ENCODE peak calls at places on chromosomes 5 and 9, in ten cellular contexts. P, E, L, S, A, F, Q, G, J and H are unnamed samples.

GRCh38 chr5:33969572-33970452 is 14.7 kb downstream of the SLC45A2 start:
- DNase-seq in Q (no peak), A (peak; percentile 77), L (no peak), G (peak; percentile 53), E (no peak), S (peak; percentile 80), J (peak; percentile 24), F (peak; percentile 66), P (no peak), H (peak; percentile 87)

GRCh38 chr9:121861501-121862180 is 210.2 kb downstream of the DAB2IP start:
- DNase-seq in J (peak; percentile 45), A (peak; percentile 23), G (peak; percentile 68), S (no peak), E (no peak), Q (no peak), P (no peak), F (peak; percentile 71), L (no peak), H (peak; percentile 41)

GRCh38 chr9:29625292-29625731 is 2052.0 kb upstream of the C9orf72 start:
- DNase-seq in S (peak; percentile 19), E (no peak), Q (no peak), G (no peak), L (no peak), J (no peak), A (no peak), F (no peak), P (no peak), H (peak; percentile 16)

GRCh38 chr5:170757182-170757601 is 26.3 kb upstream of the GABRP start:
- DNase-seq in A (peak; percentile 61), J (no peak), Q (no peak), E (no peak), G (peak; percentile 12), P (no peak), L (no peak), F (no peak), S (peak; percentile 25), H (peak; percentile 85)

GRCh38 chr9:82668724-82669324 is 394.1 kb downstream of the RASEF start:
- DNase-seq in Q (no peak), A (no peak), L (no peak), E (no peak), F (no peak), J (no peak), S (no peak), G (no peak), P (no peak), H (no peak)

GRCh38 chr5:163789870-163790269 is 284.5 kb downstream of the MAT2B start:
- DNase-seq in Q (no peak), F (no peak), S (peak; percentile 38), E (no peak), L (no peak), G (no peak), A (no peak), P (no peak), J (no peak), H (peak; percentile 17)

GRCh38 chr5:95668728-95669127 is 14.1 kb downstream of the SPATA9 start:
- DNase-seq in E (no peak), P (no peak), G (no peak), A (peak; percentile 26), L (no peak), F (no peak), Q (no peak), J (no peak), S (peak; percentile 14), H (peak; percentile 41)

GRCh38 chr9:2199999-2200796 is 185.1 kb downstream of the SMARCA2 start:
- DNase-seq in J (no peak), A (no peak), Q (no peak), P (no peak), G (no peak), F (no peak), L (no peak), S (no peak), E (no peak), H (no peak)

GRCh38 chr5:150302301-150303069 is at the start of gene ARSI:
- DNase-seq in J (peak; percentile 70), G (no peak), P (no peak), Q (no peak), L (no peak), F (peak; percentile 97), A (peak; percentile 89), S (peak; percentile 22), E (no peak), H (peak; percentile 50)

GRCh38 chr9:136691316-136692189 is 4.3 kb upstream of the AGPAT2 start:
- DNase-seq in A (no peak), L (no peak), F (peak; percentile 86), G (no peak), E (no peak), S (no peak), P (no peak), Q (no peak), J (no peak), H (no peak)

GRCh38 chr5:12095808-12096281 is 191.6 kb upstream of the CTNND2 start:
- DNase-seq in A (no peak), F (no peak), P (no peak), J (no peak), S (no peak), L (peak; percentile 86), Q (no peak), G (no peak), E (no peak), H (no peak)

GRCh38 chr5:115831163-115831768 is 10.1 kb downstream of the ATG12 start:
- DNase-seq in F (peak; percentile 35), J (peak; percentile 26), A (peak; percentile 56), Q (no peak), E (no peak), S (peak; percentile 61), P (peak; percentile 16), L (no peak), G (peak; percentile 22), H (peak; percentile 67)

GRCh38 chr5:170312666-170313065 is 15.1 kb upstream of the LCP2 start:
- DNase-seq in G (peak; percentile 45), J (no peak), E (peak; percentile 46), Q (peak; percentile 70), S (no peak), L (peak; percentile 5), P (peak; percentile 65), A (peak; percentile 61), F (no peak), H (peak; percentile 72)

GRCh38 chr5:129174447-129174846 is 79.9 kb downstream of the ISOC1 start:
- DNase-seq in F (no peak), L (no peak), S (no peak), G (no peak), E (no peak), Q (no peak), P (no peak), A (no peak), J (no peak), H (no peak)

GRCh38 chr5:179259731-179260323 is 85.4 kb downstream of the ADAMTS2 start:
- DNase-seq in A (no peak), G (no peak), J (no peak), S (no peak), Q (no peak), L (no peak), F (no peak), P (no peak), E (no peak), H (no peak)

GRCh38 chr5:164345173-164345572 is 839.8 kb downstream of the MAT2B start:
- DNase-seq in P (no peak), F (no peak), E (no peak), G (no peak), L (peak; percentile 9), A (peak; percentile 64), Q (no peak), J (peak; percentile 11), S (peak; percentile 76), H (peak; percentile 30)

GRCh38 chr5:116572375-116573278 is 2.0 kb downstream of the SEMA6A start:
- DNase-seq in Q (no peak), A (no peak), L (no peak), J (peak; percentile 68), E (no peak), F (peak; percentile 70), S (no peak), P (peak; percentile 2), G (no peak), H (peak; percentile 13)

GRCh38 chr9:113581865-113582697 is 118.6 kb downstream of the RGS3 start:
- DNase-seq in G (peak; percentile 93), A (no peak), J (peak; percentile 33), L (no peak), P (peak; percentile 86), E (peak; percentile 81), Q (peak; percentile 76), S (peak; percentile 68), F (peak; percentile 35), H (peak; percentile 85)

GRCh38 chr5:20972419-20972925 is 984.5 kb upstream of the CDH18 start:
- DNase-seq in E (no peak), Q (no peak), J (peak; percentile 6), G (peak; percentile 95), A (peak; percentile 85), S (peak; percentile 31), F (peak; percentile 1), P (no peak), L (peak; percentile 16), H (peak; percentile 62)

GRCh38 chr5:36414869-36415282 is 113.2 kb upstream of the RANBP3L start:
- DNase-seq in E (no peak), G (peak; percentile 50), Q (no peak), P (no peak), S (peak; percentile 74), A (peak; percentile 75), F (no peak), L (peak; percentile 38), J (peak; percentile 12), H (peak; percentile 81)

GRCh38 chr9:117156771-117157535 is 257.9 kb downstream of the ASTN2 start:
- DNase-seq in F (no peak), L (peak; percentile 54), A (no peak), E (no peak), Q (no peak), G (no peak), S (no peak), P (no peak), J (no peak), H (no peak)

GRCh38 chr5:39146831-39147540 is 72.4 kb downstream of the FYB1 start:
- DNase-seq in P (no peak), L (no peak), E (no peak), J (no peak), F (no peak), A (no peak), Q (no peak), G (no peak), S (no peak), H (no peak)

GRCh38 chr9:33136721-33137120 is 30.4 kb downstream of the B4GALT1 start:
- DNase-seq in F (peak; percentile 15), L (peak; percentile 46), A (no peak), S (no peak), J (no peak), G (no peak), Q (no peak), E (no peak), P (no peak), H (no peak)

GRCh38 chr9:29100762-29101161 is 1527.5 kb upstream of the C9orf72 start:
- DNase-seq in E (no peak), Q (no peak), A (no peak), G (no peak), J (no peak), P (no peak), L (no peak), F (no peak), S (no peak), H (no peak)

GRCh38 chr9:69936427-69936826 is 107.2 kb upstream of the MAMDC2 start:
- DNase-seq in E (no peak), J (no peak), A (peak; percentile 32), S (no peak), G (peak; percentile 22), F (no peak), Q (no peak), P (no peak), L (peak; percentile 61), H (peak; percentile 86)

GRCh38 chr5:172748341-172748843 is 22.6 kb downstream of the DUSP1 start:
- DNase-seq in A (peak; percentile 96), F (peak; percentile 64), J (no peak), L (no peak), S (no peak), G (no peak), Q (no peak), E (no peak), P (no peak), H (peak; percentile 94)

GRCh38 chr5:162274684-162275083 is 207.1 kb downstream of the GABRG2 start:
- DNase-seq in P (no peak), L (no peak), J (no peak), S (no peak), E (no peak), Q (no peak), G (no peak), A (no peak), F (peak; percentile 5), H (no peak)

GRCh38 chr5:757346-757930 is 27.1 kb downstream of the ZDHHC11B start:
- DNase-seq in J (no peak), S (no peak), A (no peak), Q (peak; percentile 19), F (peak; percentile 60), E (peak; percentile 1), P (peak; percentile 2), G (no peak), L (no peak), H (no peak)